ENCODE peak calls at places on chromosomes 16 and 17, in six cellular contexts. S is breast epithelium, U is MM.1S, N is left ventricle myocardium inferior, A is prostate gland, V is BE2C. X is an unnamed sample.

GRCh38 chr16:50502616-50503000 is 45.6 kb upstream of the NKD1 start:
- DNase-seq in S (no peak), U (no peak), N (no peak), A (no peak), V (no peak), X (no peak)

GRCh38 chr16:81964808-81965207 is 46.5 kb downstream of the SDR42E1 start:
- DNase-seq in S (no peak), U (no peak), N (no peak), A (no peak), V (no peak), X (no peak)

GRCh38 chr17:19409509-19409908 is 1.5 kb upstream of the RNF112 start:
- DNase-seq in S (no peak), U (no peak), N (no peak), A (no peak), V (no peak), X (peak; percentile 64)

GRCh38 chr17:31541559-31541958 is 150.1 kb downstream of the RAB11FIP4 start:
- DNase-seq in S (no peak), U (no peak), N (no peak), A (no peak), V (peak; percentile 35), X (no peak)

GRCh38 chr16:62225675-62226074 is 189.4 kb upstream of the CDH8 start:
- DNase-seq in S (peak; percentile 59), U (peak; percentile 93), N (peak; percentile 60), A (no peak), V (peak; percentile 96), X (no peak)

GRCh38 chr16:50744911-50745310 is 3.0 kb downstream of the CYLD start:
- DNase-seq in S (no peak), U (no peak), N (no peak), A (no peak), V (no peak), X (no peak)

GRCh38 chr17:79033046-79033616 is 9.2 kb downstream of the C1QTNF1 start:
- DNase-seq in S (no peak), U (no peak), N (no peak), A (peak; percentile 45), V (no peak), X (no peak)

GRCh38 chr16:54934536-54935410 is 4.1 kb downstream of the IRX5 start:
- DNase-seq in S (peak; percentile 49), U (no peak), N (no peak), A (peak; percentile 67), V (no peak), X (no peak)

GRCh38 chr16:24471616-24472015 is 67.8 kb upstream of the RBBP6 start:
- DNase-seq in S (no peak), U (no peak), N (no peak), A (no peak), V (no peak), X (no peak)

GRCh38 chr17:28737316-28737715 is 6.5 kb upstream of the TRAF4 start:
- DNase-seq in S (no peak), U (no peak), N (no peak), A (no peak), V (no peak), X (no peak)

GRCh38 chr17:27471321-27472269 is 15.3 kb downstream of the KSR1 start:
- DNase-seq in S (no peak), U (peak; percentile 50), N (no peak), A (no peak), V (no peak), X (no peak)

GRCh38 chr17:46003907-46004748 is 5.1 kb downstream of the STH start:
- DNase-seq in S (no peak), U (no peak), N (peak; percentile 50), A (peak; percentile 36), V (peak; percentile 76), X (no peak)

GRCh38 chr16:15955425-15955824 is 6.0 kb downstream of the ABCC1 start:
- DNase-seq in S (no peak), U (no peak), N (no peak), A (no peak), V (no peak), X (no peak)

GRCh38 chr17:33750943-33751701 is 458.0 kb upstream of the ASIC2 start:
- DNase-seq in S (peak; percentile 44), U (peak; percentile 65), N (peak; percentile 49), A (peak; percentile 42), V (peak; percentile 69), X (peak; percentile 5)

GRCh38 chr16:53924311-53924860 is 220.4 kb downstream of the FTO start:
- DNase-seq in S (no peak), U (no peak), N (no peak), A (no peak), V (no peak), X (no peak)

GRCh38 chr16:47644166-47644565 is 183.0 kb downstream of the PHKB start:
- DNase-seq in S (no peak), U (no peak), N (no peak), A (no peak), V (no peak), X (peak; percentile 16)

GRCh38 chr17:79612468-79613194 is 1.8 kb upstream of the RBFOX3 start:
- DNase-seq in S (no peak), U (peak; percentile 52), N (no peak), A (no peak), V (peak; percentile 75), X (no peak)

GRCh38 chr17:2602597-2603017 is 9.2 kb downstream of the PAFAH1B1 start:
- DNase-seq in S (no peak), U (no peak), N (no peak), A (no peak), V (no peak), X (no peak)

DNA sequence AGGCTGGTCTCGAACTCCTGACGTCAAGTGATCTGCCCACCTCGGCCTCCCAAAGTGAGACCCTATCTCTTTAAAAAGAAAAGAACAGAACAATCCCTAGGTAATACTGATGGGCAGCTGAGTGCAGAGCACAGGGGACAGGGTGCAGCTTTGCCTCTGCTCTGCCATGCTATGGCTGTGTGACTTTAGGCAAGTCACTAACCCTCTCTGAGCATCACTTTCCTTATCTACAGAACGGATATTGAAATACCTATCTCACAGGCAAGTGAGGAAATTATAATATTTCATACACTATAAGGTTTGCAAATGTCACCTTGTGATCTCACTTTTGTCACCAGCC is 4.1 kb downstream of the CASKIN2 start:
- DNase-seq in S (no peak), U (no peak), N (no peak), A (no peak), V (no peak), X (no peak)
- H3K4me3 ChIP-seq in S (peak overlapping the region; percentile 94), U (no peak overlapping the region), N (peak overlapping the region; percentile 95), A (no peak overlapping the region), V (no peak overlapping the region), X (no peak overlapping the region)

DNA sequence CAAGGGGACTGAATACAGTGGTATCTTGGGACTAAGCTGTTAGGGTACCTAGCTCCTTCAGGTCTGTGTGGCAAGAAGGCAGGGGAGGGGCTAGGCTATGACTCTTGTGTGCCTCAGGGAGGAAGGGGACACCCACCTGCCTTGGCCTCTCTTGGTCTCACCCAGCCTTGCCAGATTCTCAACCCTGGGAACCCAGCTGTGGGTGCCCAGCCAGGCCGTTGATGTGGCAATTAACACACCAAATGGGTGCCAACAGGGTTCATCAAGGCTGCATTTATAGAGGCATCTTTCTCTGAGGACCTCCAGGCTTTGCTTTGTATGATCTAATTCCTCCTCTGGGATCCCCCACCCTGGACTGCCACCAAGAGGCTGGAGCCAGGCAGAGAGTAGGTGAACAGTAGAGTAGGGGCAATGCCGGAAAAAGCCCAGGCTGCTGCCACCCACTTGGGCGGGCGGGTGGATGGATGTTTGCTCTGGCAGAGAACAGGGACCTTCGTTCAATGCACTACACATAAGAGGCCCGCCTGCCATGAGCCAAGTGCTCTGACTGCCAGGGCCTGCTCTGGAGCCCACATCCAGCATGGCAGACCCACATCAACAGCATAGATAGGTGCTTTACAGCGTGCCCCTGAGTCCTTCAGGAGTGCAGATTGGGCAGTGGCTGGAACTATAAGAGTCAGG is 3.2 kb upstream of the ASB16 start:
- DNase-seq in S (no peak), U (no peak), N (no peak), A (no peak), V (no peak), X (no peak)
- TF ChIP-seq CTCF in S (no peak), U (no peak), N (no peak), A (no peak), V (no peak), X (no peak)

GRCh38 chr17:77020973-77021372 is 119.8 kb upstream of the SEC14L1 start:
- DNase-seq in S (no peak), U (no peak), N (no peak), A (no peak), V (no peak), X (no peak)
- H3K36me3 ChIP-seq in S (no peaks in the 10 kb centered on the region), U (no peaks in the 10 kb centered on the region), N (no peaks in the 10 kb centered on the region), A (no peaks in the 10 kb centered on the region), V (no peaks in the 10 kb centered on the region), X (no peaks in the 10 kb centered on the region)

GRCh38 chr16:9098377-9099090 is 7.1 kb downstream of the HAPSTR1 start:
- DNase-seq in S (no peak), U (no peak), N (no peak), A (no peak), V (no peak), X (no peak)
- H3K4me3 ChIP-seq in S (no peak overlapping the region), U (no peak overlapping the region), N (peak overlapping the region; percentile 31), A (no peak overlapping the region), V (no peak overlapping the region), X (no peak overlapping the region)

DNA sequence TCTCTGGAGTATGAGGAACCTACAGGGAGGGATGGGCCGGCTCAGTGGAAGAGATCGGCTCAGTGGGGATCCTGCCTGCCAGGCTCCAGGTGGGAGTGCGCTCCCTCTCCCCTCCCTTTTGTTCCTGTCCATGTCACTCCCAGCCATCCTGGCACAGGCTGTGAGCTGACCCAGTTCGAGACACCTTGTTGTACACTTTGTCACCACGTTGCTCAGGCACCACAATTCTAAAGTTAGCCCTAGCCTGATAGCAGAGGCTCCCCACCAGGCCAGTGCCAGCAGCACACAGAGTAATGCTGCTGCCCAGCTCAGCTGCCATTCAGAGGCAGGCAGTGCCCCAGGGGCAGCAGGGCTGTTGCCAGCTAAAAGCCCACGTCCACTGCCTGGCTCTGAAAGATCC is 24.4 kb downstream of the PEMT start:
- DNase-seq in S (no peak), U (no peak), N (peak; percentile 73), A (no peak), V (no peak), X (no peak)
- TF ChIP-seq CTCF in S (no peak), U (no peak), N (no peak), A (no peak), V (no peak), X (no peak)

GRCh38 chr16:88330971-88331890 is 51.5 kb upstream of the ZNF469 start:
- DNase-seq in S (no peak), U (no peak), N (no peak), A (no peak), V (no peak), X (no peak)
- H3K36me3 ChIP-seq in S (no peaks in the 10 kb centered on the region), U (no peaks in the 10 kb centered on the region), N (no peaks in the 10 kb centered on the region), A (no peaks in the 10 kb centered on the region), V (no peaks in the 10 kb centered on the region), X (no peaks in the 10 kb centered on the region)

DNA sequence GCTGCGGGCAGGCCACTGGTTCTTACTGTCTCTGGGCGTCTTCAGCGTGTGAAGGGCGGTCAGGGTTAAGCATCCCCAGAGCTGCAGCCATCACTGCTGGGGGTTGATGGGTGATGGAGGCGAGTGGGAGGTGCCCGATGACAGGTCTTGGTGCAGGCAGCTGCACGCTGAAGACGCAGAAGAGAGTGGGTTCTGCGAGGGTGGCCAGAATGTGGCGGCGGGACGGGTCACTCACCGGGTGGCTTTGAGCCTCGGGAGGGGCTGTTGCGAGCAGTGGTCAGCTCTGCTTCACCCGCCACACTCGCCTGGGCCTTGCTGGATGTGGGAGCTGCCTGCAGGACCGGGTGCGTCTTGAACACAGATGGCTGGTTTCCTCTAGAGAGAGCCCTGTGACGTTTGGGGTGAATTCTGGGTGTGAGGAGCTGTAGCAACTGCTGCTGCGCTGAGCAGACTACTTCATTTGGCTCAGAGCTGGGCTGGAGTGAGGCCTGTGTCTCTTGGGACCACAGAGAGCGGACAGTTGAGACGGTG is 44.6 kb upstream of the ZNF750 start:
- DNase-seq in S (no peak), U (no peak), N (no peak), A (no peak), V (no peak), X (no peak)
- H3K4me3 ChIP-seq in S (no peak overlapping the region), U (no peak overlapping the region), N (no peak overlapping the region), A (no peak overlapping the region), V (no peak overlapping the region), X (no peak overlapping the region)

X was measured in BJ.